ENCODE peak calls at places on chromosomes 5 and 9, in four cellular contexts. One of them, this sample, is unnamed.

GRCh38 chr9:134178781-134179551 is 14.6 kb upstream of the RNU6ATAC start:
- DNase-seq in HCT116: no peak
- DNase-seq in neural crest cell: no peak
- DNase-seq in psoas muscle: peak; percentile 89
- DNase-seq in this sample: no peak

GRCh38 chr9:83430681-83431080 is 107.5 kb downstream of the FRMD3 start:
- DNase-seq in HCT116: no peak
- DNase-seq in neural crest cell: no peak
- DNase-seq in psoas muscle: peak; percentile 55
- DNase-seq in this sample: no peak

GRCh38 chr5:31901807-31902530 is 263.0 kb downstream of the PDZD2 start:
- DNase-seq in HCT116: no peak
- DNase-seq in neural crest cell: no peak
- DNase-seq in psoas muscle: no peak
- DNase-seq in this sample: no peak

GRCh38 chr5:122312670-122312988 is 592 bp downstream of the SNCAIP start:
- DNase-seq in HCT116: no peak
- DNase-seq in neural crest cell: peak; percentile 21
- DNase-seq in psoas muscle: no peak
- DNase-seq in this sample: no peak

GRCh38 chr5:160366230-160366629 is 4.2 kb downstream of the C1QTNF2 start:
- DNase-seq in HCT116: no peak
- DNase-seq in neural crest cell: no peak
- DNase-seq in psoas muscle: no peak
- DNase-seq in this sample: no peak

GRCh38 chr5:151483176-151483575 is 35.8 kb downstream of the SLC36A1 start:
- DNase-seq in HCT116: no peak
- DNase-seq in neural crest cell: no peak
- DNase-seq in psoas muscle: no peak
- DNase-seq in this sample: no peak

GRCh38 chr5:72477176-72477575 is 30.0 kb downstream of the ZNF366 start:
- DNase-seq in HCT116: no peak
- DNase-seq in neural crest cell: no peak
- DNase-seq in psoas muscle: no peak
- DNase-seq in this sample: no peak

GRCh38 chr5:68540798-68541590 is 325.4 kb downstream of the PIK3R1 start:
- DNase-seq in HCT116: no peak
- DNase-seq in neural crest cell: no peak
- DNase-seq in psoas muscle: no peak
- DNase-seq in this sample: no peak

GRCh38 chr5:60649288-60649917 is 50.6 kb downstream of the DEPDC1B start:
- DNase-seq in HCT116: peak; percentile 33
- DNase-seq in neural crest cell: no peak
- DNase-seq in psoas muscle: no peak
- DNase-seq in this sample: no peak

GRCh38 chr9:93003552-93004407 is 54.7 kb upstream of the SUSD3 start:
- DNase-seq in HCT116: peak; percentile 73
- DNase-seq in neural crest cell: peak; percentile 46
- DNase-seq in psoas muscle: peak; percentile 73
- DNase-seq in this sample: peak; percentile 74

GRCh38 chr5:37774912-37775483 is 64.8 kb downstream of the GDNF start:
- DNase-seq in HCT116: peak; percentile 36
- DNase-seq in neural crest cell: no peak
- DNase-seq in psoas muscle: no peak
- DNase-seq in this sample: no peak

GRCh38 chr5:93503598-93504067 is 77.4 kb downstream of the NR2F1-AS1 start:
- DNase-seq in HCT116: no peak
- DNase-seq in neural crest cell: no peak
- DNase-seq in psoas muscle: no peak
- DNase-seq in this sample: no peak

GRCh38 chr5:40221796-40222195 is 457.9 kb upstream of the PTGER4 start:
- DNase-seq in HCT116: no peak
- DNase-seq in neural crest cell: no peak
- DNase-seq in psoas muscle: no peak
- DNase-seq in this sample: no peak

GRCh38 chr9:137427454-137428310 is 4.5 kb downstream of the NOXA1 start:
- DNase-seq in HCT116: no peak
- DNase-seq in neural crest cell: no peak
- DNase-seq in psoas muscle: peak; percentile 48
- DNase-seq in this sample: no peak

DNA sequence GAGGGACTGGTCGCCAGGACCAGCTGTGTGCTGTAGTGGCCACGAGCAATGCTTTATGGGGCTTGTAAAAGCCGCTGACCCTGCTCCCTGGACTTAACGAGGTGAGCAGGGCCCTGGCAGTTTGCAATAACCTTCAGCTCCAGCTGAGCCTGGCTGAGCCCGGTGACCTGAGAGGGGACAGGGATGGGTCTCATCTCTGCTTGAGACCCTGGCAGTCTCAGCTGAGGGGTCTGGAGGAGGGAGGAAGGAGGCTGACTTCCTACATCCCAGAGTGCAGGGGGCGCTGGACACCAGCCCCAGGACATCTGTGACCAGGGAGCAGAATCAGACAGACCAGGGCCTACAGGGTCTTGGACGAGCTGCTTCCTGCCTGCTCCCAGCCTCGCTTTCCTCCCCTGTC is 277.5 kb upstream of the MVB12B start:
- DNase-seq in HCT116: no peak
- DNase-seq in neural crest cell: no peak
- DNase-seq in psoas muscle: peak; percentile 45
- DNase-seq in this sample: no peak
- TF ChIP-seq CTCF in HCT116: no peak
- TF ChIP-seq CTCF in neural crest cell: no peak
- TF ChIP-seq CTCF in psoas muscle: no peak
- TF ChIP-seq CTCF in this sample: no peak

DNA sequence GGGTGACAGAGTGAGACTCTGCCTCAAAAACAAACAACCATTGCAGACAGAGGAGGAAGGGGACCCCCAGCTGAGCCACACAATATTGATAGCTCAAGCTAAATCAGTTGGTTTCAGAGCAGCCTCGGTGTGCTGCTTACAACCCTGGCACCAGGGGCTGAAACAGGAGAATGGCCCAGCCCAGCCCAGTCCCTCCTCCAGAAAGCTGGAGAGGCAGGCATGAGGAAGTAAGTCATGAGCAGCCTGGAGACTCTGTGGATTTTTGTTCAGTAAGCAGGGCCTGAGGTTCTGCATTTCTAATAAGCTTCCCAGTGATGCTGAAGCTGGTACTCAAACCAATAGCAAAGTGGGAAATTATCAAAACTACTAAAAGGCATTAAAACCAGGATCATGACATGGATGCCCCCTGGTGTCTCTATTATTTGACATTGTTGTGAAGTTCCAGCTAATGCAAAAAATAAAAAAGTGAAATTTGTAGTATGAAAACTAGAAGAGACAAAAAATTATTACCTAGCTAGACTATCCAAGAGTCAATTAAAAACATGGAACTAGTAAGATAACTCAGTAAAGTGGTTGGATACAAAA is 14.2 kb downstream of the PRRT1B start:
- DNase-seq in HCT116: no peak
- DNase-seq in neural crest cell: no peak
- DNase-seq in psoas muscle: no peak
- DNase-seq in this sample: no peak
- TF ChIP-seq CTCF in HCT116: no peak
- TF ChIP-seq CTCF in neural crest cell: no peak
- TF ChIP-seq CTCF in psoas muscle: no peak
- TF ChIP-seq CTCF in this sample: no peak

GRCh38 chr5:135546912-135547311 is 11.1 kb upstream of the NEUROG1 start:
- DNase-seq in HCT116: no peak
- DNase-seq in neural crest cell: no peak
- DNase-seq in psoas muscle: no peak
- DNase-seq in this sample: no peak
- TF ChIP-seq CTCF in HCT116: no peak
- TF ChIP-seq CTCF in neural crest cell: no peak
- TF ChIP-seq CTCF in psoas muscle: no peak
- TF ChIP-seq CTCF in this sample: no peak

GRCh38 chr9:16318516-16319060 is 551.9 kb downstream of the BNC2 start:
- DNase-seq in HCT116: no peak
- DNase-seq in neural crest cell: no peak
- DNase-seq in psoas muscle: no peak
- DNase-seq in this sample: no peak

GRCh38 chr9:16320338-16320902 is 550.0 kb downstream of the BNC2 start:
- DNase-seq in HCT116: no peak
- DNase-seq in neural crest cell: no peak
- DNase-seq in psoas muscle: no peak
- DNase-seq in this sample: no peak

GRCh38 chr9:16321461-16322119 is 548.9 kb downstream of the BNC2 start:
- DNase-seq in HCT116: no peak
- DNase-seq in neural crest cell: peak; percentile 31
- DNase-seq in psoas muscle: no peak
- DNase-seq in this sample: no peak

GRCh38 chr9:16316911-16317817 is 553.3 kb downstream of the BNC2 start:
- DNase-seq in HCT116: no peak
- DNase-seq in neural crest cell: no peak
- DNase-seq in psoas muscle: no peak
- DNase-seq in this sample: no peak

DNA sequence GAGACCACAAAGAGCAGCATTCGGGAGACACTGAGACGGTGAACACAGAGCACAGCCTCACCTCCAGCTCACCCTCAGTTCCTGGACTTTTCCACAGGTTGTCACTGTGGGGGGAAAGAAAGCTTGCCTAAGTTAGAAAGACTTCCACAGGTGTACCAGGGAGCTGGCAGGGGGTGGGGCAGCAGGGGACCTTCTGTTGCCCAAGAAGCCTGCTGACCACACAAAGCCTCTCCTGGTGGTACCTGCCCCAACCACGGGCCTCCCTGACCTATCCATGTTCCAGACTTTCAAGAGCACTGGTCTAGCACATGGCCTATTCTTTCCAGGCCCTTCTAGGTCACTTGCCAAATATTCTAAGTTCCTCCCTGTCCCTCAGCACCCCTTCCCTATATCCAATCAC is 550.8 kb downstream of the BNC2 start:
- DNase-seq in HCT116: no peak
- DNase-seq in neural crest cell: no peak
- DNase-seq in psoas muscle: no peak
- DNase-seq in this sample: no peak
- TF ChIP-seq CTCF in HCT116: no peak
- TF ChIP-seq CTCF in neural crest cell: no peak
- TF ChIP-seq CTCF in psoas muscle: no peak
- TF ChIP-seq CTCF in this sample: no peak

DNA sequence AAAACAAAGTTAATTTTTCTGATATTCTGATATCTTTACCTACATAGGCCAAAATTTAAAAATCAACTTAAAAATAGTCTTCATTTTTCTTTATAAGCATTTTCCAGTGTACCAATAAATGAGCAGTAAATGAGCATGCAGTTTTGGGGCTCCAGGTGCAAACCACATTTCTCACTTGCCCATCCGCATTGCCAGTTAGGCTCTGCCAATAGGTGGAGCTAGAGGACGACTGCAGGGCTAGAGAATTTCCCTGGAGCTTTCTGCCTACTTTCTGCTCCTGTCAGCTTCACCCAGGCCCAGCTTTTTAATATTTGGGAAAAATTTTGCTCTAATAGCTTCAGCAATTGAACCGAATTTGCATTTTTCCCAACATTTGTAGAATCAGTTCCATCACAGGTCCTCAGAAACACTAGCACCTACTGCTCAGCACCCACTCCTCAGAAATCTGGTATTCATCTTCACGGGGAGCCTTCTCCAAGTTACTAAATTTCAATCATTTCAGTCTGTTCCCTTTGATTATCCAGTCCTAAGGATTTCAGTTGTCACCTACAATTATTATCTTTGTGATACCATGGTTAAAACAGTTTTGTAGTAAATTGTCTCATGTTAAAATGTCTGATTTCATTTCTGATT is 104.8 kb upstream of the FAM174A start:
- DNase-seq in HCT116: peak; percentile 23
- DNase-seq in neural crest cell: peak; percentile 57
- DNase-seq in psoas muscle: peak; percentile 39
- DNase-seq in this sample: peak; percentile 50
- TF ChIP-seq CTCF in HCT116: peak; percentile 96
- TF ChIP-seq CTCF in neural crest cell: peak; percentile 83
- TF ChIP-seq CTCF in psoas muscle: peak; percentile 91
- TF ChIP-seq CTCF in this sample: peak; percentile 53

GRCh38 chr9:69153707-69154521 is 20.2 kb upstream of the TJP2 start:
- DNase-seq in HCT116: no peak
- DNase-seq in neural crest cell: no peak
- DNase-seq in psoas muscle: no peak
- DNase-seq in this sample: peak; percentile 45

GRCh38 chr9:69155341-69156030 is 18.6 kb upstream of the TJP2 start:
- DNase-seq in HCT116: no peak
- DNase-seq in neural crest cell: no peak
- DNase-seq in psoas muscle: no peak
- DNase-seq in this sample: peak; percentile 47

GRCh38 chr9:69158471-69158870 is 15.6 kb upstream of the TJP2 start:
- DNase-seq in HCT116: no peak
- DNase-seq in neural crest cell: no peak
- DNase-seq in psoas muscle: no peak
- DNase-seq in this sample: no peak

GRCh38 chr9:69157751-69158466 is 16.2 kb upstream of the TJP2 start:
- DNase-seq in HCT116: no peak
- DNase-seq in neural crest cell: no peak
- DNase-seq in psoas muscle: no peak
- DNase-seq in this sample: no peak
- TF ChIP-seq CTCF in HCT116: peak; percentile 47
- TF ChIP-seq CTCF in neural crest cell: no peak
- TF ChIP-seq CTCF in psoas muscle: no peak
- TF ChIP-seq CTCF in this sample: no peak

DNA sequence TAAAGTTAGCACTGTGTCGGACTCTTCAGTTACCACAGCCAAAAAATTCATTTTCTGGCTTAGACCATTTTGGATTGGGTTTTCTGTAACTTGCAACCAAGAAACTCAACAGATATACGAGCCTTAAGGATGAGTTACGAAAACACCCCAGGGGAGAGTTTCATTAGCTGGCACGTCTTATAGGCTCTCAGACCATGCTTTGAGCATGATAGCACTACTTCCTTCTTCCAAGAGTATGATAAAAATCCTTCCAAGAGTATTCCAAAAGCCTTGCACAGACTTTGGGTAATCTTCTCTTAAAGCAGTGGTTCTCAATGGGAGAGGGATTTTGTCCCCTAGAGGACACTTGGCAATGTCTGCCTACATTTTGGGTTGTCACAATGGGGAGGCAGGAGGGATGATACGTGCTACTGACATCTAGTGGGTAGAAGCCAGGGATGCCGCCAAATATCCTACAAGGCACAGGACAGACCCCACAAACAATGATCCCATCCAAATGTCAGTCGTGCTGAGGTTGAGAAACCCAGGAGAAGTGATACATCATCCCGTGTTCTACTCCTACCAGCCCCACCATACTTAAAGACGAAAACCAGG is 64.8 kb downstream of the SMIM23 start:
- DNase-seq in HCT116: peak; percentile 31
- DNase-seq in neural crest cell: no peak
- DNase-seq in psoas muscle: no peak
- DNase-seq in this sample: no peak
- TF ChIP-seq CTCF in HCT116: peak; percentile 66
- TF ChIP-seq CTCF in neural crest cell: peak; percentile 59
- TF ChIP-seq CTCF in psoas muscle: no peak
- TF ChIP-seq CTCF in this sample: no peak

DNA sequence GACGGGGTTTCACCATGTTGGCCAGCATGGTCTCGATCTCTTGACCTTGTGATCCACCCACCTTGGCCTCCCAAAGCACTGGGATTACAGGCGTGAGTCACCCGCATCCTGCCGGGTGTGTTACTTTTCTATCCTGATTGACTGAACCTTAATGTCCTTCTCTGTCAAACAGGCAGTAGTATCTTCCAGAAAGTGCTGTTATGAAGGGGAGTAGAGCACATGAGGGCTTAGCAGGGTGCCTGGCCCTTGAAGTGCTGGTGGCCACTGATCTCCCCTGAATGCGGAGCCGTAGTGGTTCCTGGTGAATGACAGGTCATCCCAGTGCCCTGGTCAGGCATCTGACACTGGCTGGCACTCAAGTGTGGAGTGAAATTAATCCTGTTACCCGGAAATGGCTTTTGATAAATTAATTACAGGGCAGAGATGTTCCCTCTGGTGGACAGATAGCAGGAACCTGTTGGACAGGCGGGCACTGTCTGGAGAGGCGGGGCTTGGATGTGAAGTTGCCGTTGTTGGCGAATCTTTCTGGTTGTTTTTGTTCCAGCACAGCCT is 28.4 kb downstream of the PRRC2B start:
- DNase-seq in HCT116: no peak
- DNase-seq in neural crest cell: no peak
- DNase-seq in psoas muscle: peak; percentile 61
- DNase-seq in this sample: no peak
- TF ChIP-seq CTCF in HCT116: no peak
- TF ChIP-seq CTCF in neural crest cell: no peak
- TF ChIP-seq CTCF in psoas muscle: peak; percentile 44
- TF ChIP-seq CTCF in this sample: no peak

This sample was measured in lung.